ENCODE peak calls at places on chromosomes 6 and 20, in six cellular contexts. H is BE2C, C is AG08396, Q is kidney glomerular epithelial cell, M is HEK293T, J is psoas muscle. B is an unnamed sample.

GRCh38 chr20:49132995-49133451 is 55.1 kb downstream of the STAU1 start:
- DNase-seq in H (peak; percentile 37), C (peak; percentile 61), Q (peak; percentile 69), M (peak; percentile 55), J (no peak), B (peak; percentile 77)

GRCh38 chr20:6061544-6061943 is 7.7 kb upstream of the LRRN4 start:
- DNase-seq in H (no peak), C (no peak), Q (no peak), M (no peak), J (no peak), B (no peak)

GRCh38 chr6:45791600-45792168 is 224.0 kb downstream of the CLIC5 start:
- DNase-seq in H (no peak), C (peak; percentile 51), Q (peak; percentile 73), M (no peak), J (no peak), B (peak; percentile 77)

GRCh38 chr6:132590362-132590761 is 821 bp upstream of the TAAR5 start:
- DNase-seq in H (no peak), C (no peak), Q (no peak), M (no peak), J (no peak), B (no peak)

GRCh38 chr6:8060346-8060745 is 3.8 kb downstream of the BLOC1S5 start:
- DNase-seq in H (no peak), C (no peak), Q (no peak), M (no peak), J (no peak), B (no peak)

GRCh38 chr6:12911387-12911960 is 194.9 kb downstream of the PHACTR1 start:
- DNase-seq in H (no peak), C (no peak), Q (peak; percentile 64), M (peak; percentile 25), J (no peak), B (peak; percentile 67)

GRCh38 chr6:134351615-134352474 is 33.9 kb upstream of the SGK1 start:
- DNase-seq in H (no peak), C (no peak), Q (no peak), M (no peak), J (no peak), B (no peak)

GRCh38 chr20:34180460-34181108 is 60.6 kb upstream of the ASIP start:
- DNase-seq in H (no peak), C (no peak), Q (peak; percentile 41), M (no peak), J (no peak), B (no peak)

GRCh38 chr6:74128536-74128935 is 432.5 kb downstream of the CD109 start:
- DNase-seq in H (no peak), C (peak; percentile 14), Q (no peak), M (no peak), J (no peak), B (no peak)

GRCh38 chr6:149895702-149896310 is 2.1 kb downstream of the RAET1E start:
- DNase-seq in H (peak; percentile 52), C (no peak), Q (no peak), M (peak; percentile 4), J (peak; percentile 72), B (peak; percentile 25)

GRCh38 chr6:149860834-149861602 is 3.1 kb downstream of the LRP11 start:
- DNase-seq in H (no peak), C (no peak), Q (no peak), M (no peak), J (no peak), B (no peak)

GRCh38 chr6:132020138-132020551 is 69.0 kb upstream of the CCN2 start:
- DNase-seq in H (no peak), C (peak; percentile 16), Q (no peak), M (no peak), J (peak; percentile 36), B (peak; percentile 43)